ENCODE peak calls at places on chromosome 19, in four cellular contexts. L is astrocyte of the spinal cord, O is RWPE1, Q is GM23338. E is an unnamed sample.

GRCh38 chr19:36207605-36208252 is 6.7 kb downstream of the ZNF565 start:
- DNase-seq in L (no peak), O (no peak), Q (no peak), E (no peak)

GRCh38 chr19:15149704-15150103 is 42.5 kb downstream of the SYDE1 start:
- DNase-seq in L (no peak), O (no peak), Q (no peak), E (no peak)

GRCh38 chr19:47066376-47067214 is 18.2 kb upstream of the TMEM160 start:
- DNase-seq in L (no peak), O (no peak), Q (no peak), E (no peak)

GRCh38 chr19:29537181-29537580 is 11.4 kb downstream of the VSTM2B start:
- DNase-seq in L (no peak), O (no peak), Q (no peak), E (no peak)

GRCh38 chr19:44684892-44685847 is 13.8 kb upstream of the CEACAM16 start:
- DNase-seq in L (peak), O (peak), Q (peak), E (peak)

GRCh38 chr19:29586401-29586800 is 19.7 kb upstream of the POP4 start:
- DNase-seq in L (no peak), O (no peak), Q (no peak), E (no peak)

GRCh38 chr19:46639356-46640061 is 3.5 kb upstream of the GNG8 start:
- DNase-seq in L (no peak), O (no peak), Q (peak), E (no peak)

GRCh38 chr19:52897149-52897935 is at the start of gene ZNF320:
- DNase-seq in L (peak), O (peak), Q (peak), E (peak)

GRCh38 chr19:39696418-39696817 is 7.9 kb upstream of the LGALS14 start:
- DNase-seq in L (no peak), O (no peak), Q (no peak), E (no peak)

GRCh38 chr19:40424637-40425449 is 949 bp downstream of the SERTAD1 start:
- DNase-seq in L (peak), O (no peak), Q (peak), E (no peak)

GRCh38 chr19:30065680-30066606 is 123.9 kb downstream of the URI1 start:
- DNase-seq in L (no peak), O (no peak), Q (no peak), E (no peak)

GRCh38 chr19:40088299-40089047 is 2.3 kb downstream of the ZNF780A start:
- DNase-seq in L (no peak), O (no peak), Q (no peak), E (no peak)

GRCh38 chr19:47660435-47660832 is 51.5 kb downstream of the BICRA start:
- DNase-seq in L (no peak), O (peak), Q (no peak), E (peak)

GRCh38 chr19:14158276-14159023 is 22.1 kb upstream of the ASF1B start:
- DNase-seq in L (no peak), O (no peak), Q (no peak), E (no peak)

GRCh38 chr19:5644051-5644450 is 21.2 kb downstream of the SAFB start:
- DNase-seq in L (no peak), O (no peak), Q (no peak), E (no peak)

GRCh38 chr19:55459950-55460657 is 1.3 kb downstream of the ISOC2 start:
- DNase-seq in L (no peak), O (no peak), Q (no peak), E (no peak)

GRCh38 chr19:53037101-53038097 is 7.1 kb upstream of the ERVV-2 start:
- DNase-seq in L (peak), O (peak), Q (peak), E (no peak)

GRCh38 chr19:47097396-47098217 is 16.0 kb downstream of the ZC3H4 start:
- DNase-seq in L (no peak), O (no peak), Q (no peak), E (peak)

GRCh38 chr19:42152876-42153275 is 20.6 kb upstream of the POU2F2 start:
- DNase-seq in L (no peak), O (no peak), Q (no peak), E (no peak)

GRCh38 chr19:16891696-16892382 is 3.0 kb downstream of the F2RL3 start:
- DNase-seq in L (no peak), O (no peak), Q (no peak), E (no peak)

GRCh38 chr19:16888629-16889371 is at the start of gene F2RL3:
- DNase-seq in L (no peak), O (no peak), Q (peak), E (no peak)

GRCh38 chr19:16889429-16889882 is 657 bp downstream of the F2RL3 start:
- DNase-seq in L (no peak), O (no peak), Q (no peak), E (no peak)

GRCh38 chr19:16890461-16891184 is 1.8 kb downstream of the F2RL3 start:
- DNase-seq in L (no peak), O (no peak), Q (no peak), E (no peak)

DNA sequence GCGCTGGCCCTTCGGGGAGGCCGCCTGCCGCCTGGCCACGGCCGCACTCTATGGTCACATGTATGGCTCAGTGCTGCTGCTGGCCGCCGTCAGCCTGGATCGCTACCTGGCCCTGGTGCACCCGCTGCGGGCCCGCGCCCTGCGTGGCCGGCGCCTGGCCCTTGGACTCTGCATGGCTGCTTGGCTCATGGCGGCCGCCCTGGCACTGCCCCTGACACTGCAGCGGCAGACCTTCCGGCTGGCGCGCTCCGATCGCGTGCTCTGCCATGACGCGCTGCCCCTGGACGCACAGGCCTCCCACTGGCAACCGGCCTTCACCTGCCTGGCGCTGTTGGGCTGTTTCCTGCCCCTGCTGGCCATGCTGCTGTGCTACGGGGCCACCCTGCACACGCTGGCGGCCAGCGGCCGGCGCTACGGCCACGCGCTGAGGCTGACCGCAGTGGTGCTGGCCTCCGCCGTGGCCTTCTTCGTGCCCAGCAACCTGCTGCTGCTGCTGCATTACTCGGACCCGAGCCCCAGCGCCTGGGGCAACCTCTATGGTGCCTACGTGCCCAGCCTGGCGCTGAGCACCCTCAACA is 1.2 kb downstream of the F2RL3 start:
- DNase-seq in L (no peak), O (no peak), Q (no peak), E (no peak)
- TF ChIP-seq CTCF in L (no peak), O (no peak), Q (peak), E (no peak)

GRCh38 chr19:51398096-51398704 is 7.8 kb upstream of the C19orf84 start:
- DNase-seq in L (no peak), O (peak), Q (peak), E (no peak)
- TF ChIP-seq CTCF in L (peak), O (peak), Q (peak), E (peak)

GRCh38 chr19:2254052-2254872 is 2.0 kb downstream of the JSRP1 start:
- DNase-seq in L (no peak), O (no peak), Q (peak), E (no peak)
- TF ChIP-seq CTCF in L (peak), O (no peak), Q (peak), E (no peak)

GRCh38 chr19:13097331-13098258 is 5.1 kb downstream of the LYL1 start:
- DNase-seq in L (no peak), O (no peak), Q (peak), E (peak)

GRCh38 chr19:13095393-13095784 is 7.3 kb downstream of the LYL1 start:
- DNase-seq in L (no peak), O (no peak), Q (peak), E (no peak)

GRCh38 chr19:13096968-13097330 is 5.7 kb downstream of the LYL1 start:
- DNase-seq in L (no peak), O (no peak), Q (no peak), E (no peak)

GRCh38 chr19:13094771-13095392 is 7.8 kb downstream of the LYL1 start:
- DNase-seq in L (no peak), O (no peak), Q (peak), E (no peak)

DNA sequence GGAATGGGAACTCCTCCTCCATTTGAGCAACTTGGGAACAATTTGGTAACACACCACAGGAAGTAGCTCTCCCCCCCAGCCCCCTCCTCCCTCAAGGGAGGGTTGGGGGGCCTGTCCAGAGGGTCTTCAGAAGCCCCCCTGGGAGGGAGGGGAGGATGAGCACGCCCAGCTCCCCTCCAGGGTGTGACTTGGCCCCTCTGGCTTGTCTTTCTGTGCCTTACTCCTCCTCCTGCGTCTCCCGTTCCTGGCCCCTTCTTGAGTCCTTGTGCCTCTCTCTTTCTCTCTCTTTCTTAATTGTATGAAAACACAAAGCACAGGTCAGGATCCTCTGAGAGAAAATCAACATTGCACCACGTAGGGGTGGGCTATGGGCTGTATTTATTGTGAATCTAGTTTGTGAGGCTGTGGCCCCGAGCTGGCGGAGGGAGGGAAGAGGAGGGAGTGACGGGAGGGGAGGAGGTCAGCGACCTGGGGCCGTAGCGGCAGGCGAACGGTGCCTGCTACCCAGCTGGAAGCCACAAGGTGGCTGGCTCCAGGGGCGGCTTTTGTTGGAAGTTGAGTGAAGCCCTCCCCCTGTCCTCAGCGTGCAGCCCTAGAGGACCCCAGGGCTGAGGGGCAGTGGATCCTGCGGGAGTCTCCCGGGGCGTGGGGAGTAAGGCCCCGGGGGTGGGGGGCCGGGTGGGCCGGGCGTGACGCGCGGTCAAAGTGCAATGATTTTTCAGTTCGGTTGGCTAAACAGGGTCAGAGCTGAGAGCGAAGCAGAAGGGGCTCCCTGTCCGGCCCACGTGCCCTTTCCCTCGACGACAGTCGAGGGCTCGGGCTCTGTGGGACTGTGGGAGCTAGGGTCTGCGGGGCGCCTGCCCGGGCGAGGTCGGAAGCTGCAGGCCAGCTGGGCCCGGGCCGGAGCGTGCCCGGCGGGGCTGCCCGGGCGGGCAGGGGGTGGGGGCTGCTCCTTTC is 6.4 kb downstream of the LYL1 start:
- DNase-seq in L (no peak), O (no peak), Q (peak), E (no peak)
- TF ChIP-seq CTCF in L (no peak), O (no peak), Q (peak), E (no peak)

DNA sequence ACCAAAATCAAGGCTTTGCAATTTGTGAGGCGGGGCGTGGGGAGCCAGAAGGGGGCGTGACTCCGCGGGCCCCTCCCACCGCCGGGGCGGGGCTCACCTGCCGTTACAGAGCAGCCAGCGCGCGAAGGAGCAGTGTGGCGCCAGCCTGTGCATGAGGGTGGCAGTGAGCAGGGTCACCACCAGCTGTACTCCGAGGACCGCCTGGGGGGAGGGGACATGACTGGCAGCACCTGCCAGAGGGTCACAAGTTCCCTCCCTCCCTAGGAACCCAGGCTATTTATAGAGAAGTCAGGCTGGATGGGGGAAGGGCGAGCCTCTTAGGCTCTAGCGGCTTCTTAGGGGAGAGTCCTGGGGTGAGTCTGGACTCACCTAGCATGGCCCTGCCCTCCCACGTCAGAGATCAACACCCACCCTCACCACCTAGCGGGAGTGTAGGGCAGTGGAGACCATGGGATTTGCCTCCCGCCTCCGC is 3.6 kb downstream of the TMEM161A start:
- DNase-seq in L (no peak), O (no peak), Q (peak), E (no peak)
- TF ChIP-seq CTCF in L (no peak), O (no peak), Q (peak), E (no peak)

GRCh38 chr19:54169149-54169731 is 3.7 kb downstream of the TMC4 start:
- DNase-seq in L (no peak), O (no peak), Q (peak), E (no peak)

GRCh38 chr19:54173951-54174817 is 1.2 kb upstream of the TMC4 start:
- DNase-seq in L (no peak), O (no peak), Q (peak), E (no peak)

GRCh38 chr19:54168174-54168917 is 4.6 kb downstream of the TMC4 start:
- DNase-seq in L (peak), O (peak), Q (peak), E (peak)

GRCh38 chr19:54172413-54172763 is 572 bp downstream of the TMC4 start:
- DNase-seq in L (no peak), O (no peak), Q (no peak), E (peak)

GRCh38 chr19:54172764-54173699 is at the start of gene TMC4:
- DNase-seq in L (no peak), O (peak), Q (peak), E (peak)
- TF ChIP-seq CTCF in L (no peak), O (no peak), Q (peak), E (peak)

GRCh38 chr19:11598103-11598483 is 810 bp downstream of the ZNF627 start:
- DNase-seq in L (no peak), O (no peak), Q (no peak), E (no peak)

GRCh38 chr19:11598746-11599145 is 1.5 kb downstream of the ZNF627 start:
- DNase-seq in L (no peak), O (no peak), Q (no peak), E (no peak)

GRCh38 chr19:11596156-11596555 is 1.1 kb upstream of the ZNF627 start:
- DNase-seq in L (no peak), O (no peak), Q (no peak), E (no peak)

GRCh38 chr19:11597202-11598102 is at the start of gene ZNF627:
- DNase-seq in L (peak), O (peak), Q (peak), E (peak)

GRCh38 chr19:11594084-11594483 is 3.2 kb upstream of the ZNF627 start:
- DNase-seq in L (no peak), O (no peak), Q (no peak), E (no peak)
- TF ChIP-seq CTCF in L (no peak), O (no peak), Q (no peak), E (no peak)

DNA sequence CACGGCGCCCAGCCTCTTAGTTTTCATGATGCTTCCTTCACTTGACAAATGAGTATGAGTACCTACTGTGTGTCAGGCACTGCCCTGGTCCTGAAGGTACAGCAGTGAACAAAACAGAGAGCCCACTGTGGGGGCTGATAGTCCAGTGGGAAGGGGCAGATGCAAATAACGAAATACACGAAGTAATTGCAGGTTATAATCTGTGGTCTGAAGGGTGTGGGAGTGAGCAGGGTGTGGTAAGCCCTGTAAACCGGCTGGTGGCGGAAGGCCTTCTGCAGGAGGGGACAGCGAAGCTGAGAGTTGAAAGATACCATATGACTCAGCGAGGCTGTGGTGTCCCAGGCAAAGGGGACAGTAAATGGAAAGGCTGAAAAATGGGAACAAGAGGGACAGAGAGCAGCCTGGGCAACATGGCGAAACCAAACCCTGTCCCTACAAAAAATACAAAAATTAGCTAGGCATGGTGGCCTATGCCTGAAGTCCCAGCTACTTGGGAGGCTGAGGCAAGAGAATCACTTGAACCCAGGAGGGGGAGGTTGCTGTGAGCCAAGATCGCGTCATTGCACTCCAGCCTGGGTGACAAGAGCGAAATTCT is 60.5 kb downstream of the MAP4K1 start:
- DNase-seq in L (no peak), O (no peak), Q (no peak), E (peak)
- TF ChIP-seq CTCF in L (no peak), O (no peak), Q (no peak), E (no peak)

DNA sequence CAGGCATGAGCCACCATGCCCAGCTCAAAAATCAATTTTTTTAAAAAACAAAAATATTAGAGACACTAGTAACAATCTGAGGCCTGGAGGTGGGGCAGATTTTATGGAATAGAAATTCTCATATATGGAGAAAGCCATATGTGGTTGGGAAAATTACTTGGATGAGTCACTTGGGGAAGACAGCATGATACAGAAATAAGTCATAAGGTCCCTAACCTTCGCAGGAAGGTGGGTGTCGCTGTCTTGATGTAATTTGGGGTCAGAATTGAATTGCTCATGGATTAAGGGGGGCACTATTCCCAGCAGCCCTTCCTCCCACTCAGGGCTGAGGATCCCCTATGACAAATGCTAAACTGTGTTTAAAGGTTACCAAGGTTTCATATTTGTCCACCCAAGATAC is 4.9 kb downstream of the RDH8 start:
- DNase-seq in L (no peak), O (peak), Q (no peak), E (no peak)
- TF ChIP-seq CTCF in L (no peak), O (no peak), Q (no peak), E (no peak)

E was measured in Calu3.